ENCODE peak calls at places on chromosomes 3 and 15, in five cellular contexts. T, E, D, H and N are unnamed samples. For H3K4me1, the result is how much of the 10 kb centered on the place peaks cover.

GRCh38 chr3:18099611-18100010 is 325.5 kb downstream of the SATB1 start:
- DNase-seq in T (no peak), E (no peak), D (no peak), H (no peak), N (no peak)

GRCh38 chr3:171376125-171376947 is 83.9 kb downstream of the TNIK start:
- DNase-seq in T (no peak), E (no peak), D (no peak), H (no peak), N (no peak)

GRCh38 chr3:69772152-69772867 is 33.0 kb downstream of the MITF start:
- DNase-seq in T (no peak), E (no peak), D (no peak), H (peak), N (no peak)

GRCh38 chr15:39579487-39580116 is 1.3 kb upstream of the THBS1 start:
- DNase-seq in T (no peak), E (peak), D (peak), H (peak), N (peak)

GRCh38 chr15:40118473-40118872 is 9.8 kb upstream of the BMF start:
- DNase-seq in T (no peak), E (no peak), D (no peak), H (no peak), N (no peak)

GRCh38 chr3:30548605-30549004 is 57.8 kb upstream of the TGFBR2 start:
- DNase-seq in T (no peak), E (no peak), D (no peak), H (no peak), N (peak)

GRCh38 chr3:194045289-194045688 is 90.7 kb upstream of the HES1 start:
- DNase-seq in T (no peak), E (no peak), D (no peak), H (no peak), N (no peak)

GRCh38 chr3:135261916-135262315 is 466.9 kb downstream of the EPHB1 start:
- DNase-seq in T (no peak), E (no peak), D (no peak), H (no peak), N (no peak)

GRCh38 chr3:16866447-16867025 is 18.2 kb upstream of the PLCL2 start:
- DNase-seq in T (no peak), E (no peak), D (no peak), H (no peak), N (no peak)

GRCh38 chr3:69179740-69180372 is 57.5 kb upstream of the LMOD3 start:
- DNase-seq in T (no peak), E (no peak), D (no peak), H (no peak), N (no peak)

DNA sequence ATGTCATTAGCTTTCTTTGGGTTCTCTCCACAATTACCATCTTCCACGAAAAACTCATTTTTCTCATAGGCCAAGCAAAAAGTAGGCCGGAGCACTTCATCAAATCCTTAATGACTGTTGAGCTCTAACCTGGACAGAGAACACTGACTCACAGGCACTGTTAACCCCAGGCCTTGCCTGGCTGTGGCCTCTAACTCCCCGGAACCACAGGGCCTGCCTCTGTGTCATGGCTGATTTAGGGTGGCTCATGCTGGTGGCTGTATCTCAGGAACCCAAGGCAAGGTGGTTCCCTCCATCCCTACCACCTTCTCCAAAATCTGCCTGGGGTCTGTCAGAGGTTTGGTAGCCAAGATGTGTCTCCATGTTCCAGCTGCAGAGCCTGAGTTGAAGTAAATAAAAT is 3.6 kb downstream of the CRTAP start:
- DNase-seq in T (no peak), E (no peak), D (no peak), H (no peak), N (no peak)
- H3K4me1 ChIP-seq in T (under half), E (under half), D (under half), H (under half), N (under half)

GRCh38 chr15:66729339-66729951 is 27.4 kb downstream of the SMAD6 start:
- DNase-seq in T (no peak), E (no peak), D (no peak), H (no peak), N (no peak)
- H3K4me3 ChIP-seq in T (peak), E (peak), D (no peak), H (peak), N (no peak)

GRCh38 chr3:107994181-107994580 is 96.7 kb downstream of the CD47 start:
- DNase-seq in T (no peak), E (no peak), D (no peak), H (no peak), N (no peak)
- H3K27ac ChIP-seq in T (no peak), E (no peak), D (no peak), H (no peak), N (no peak)

DNA sequence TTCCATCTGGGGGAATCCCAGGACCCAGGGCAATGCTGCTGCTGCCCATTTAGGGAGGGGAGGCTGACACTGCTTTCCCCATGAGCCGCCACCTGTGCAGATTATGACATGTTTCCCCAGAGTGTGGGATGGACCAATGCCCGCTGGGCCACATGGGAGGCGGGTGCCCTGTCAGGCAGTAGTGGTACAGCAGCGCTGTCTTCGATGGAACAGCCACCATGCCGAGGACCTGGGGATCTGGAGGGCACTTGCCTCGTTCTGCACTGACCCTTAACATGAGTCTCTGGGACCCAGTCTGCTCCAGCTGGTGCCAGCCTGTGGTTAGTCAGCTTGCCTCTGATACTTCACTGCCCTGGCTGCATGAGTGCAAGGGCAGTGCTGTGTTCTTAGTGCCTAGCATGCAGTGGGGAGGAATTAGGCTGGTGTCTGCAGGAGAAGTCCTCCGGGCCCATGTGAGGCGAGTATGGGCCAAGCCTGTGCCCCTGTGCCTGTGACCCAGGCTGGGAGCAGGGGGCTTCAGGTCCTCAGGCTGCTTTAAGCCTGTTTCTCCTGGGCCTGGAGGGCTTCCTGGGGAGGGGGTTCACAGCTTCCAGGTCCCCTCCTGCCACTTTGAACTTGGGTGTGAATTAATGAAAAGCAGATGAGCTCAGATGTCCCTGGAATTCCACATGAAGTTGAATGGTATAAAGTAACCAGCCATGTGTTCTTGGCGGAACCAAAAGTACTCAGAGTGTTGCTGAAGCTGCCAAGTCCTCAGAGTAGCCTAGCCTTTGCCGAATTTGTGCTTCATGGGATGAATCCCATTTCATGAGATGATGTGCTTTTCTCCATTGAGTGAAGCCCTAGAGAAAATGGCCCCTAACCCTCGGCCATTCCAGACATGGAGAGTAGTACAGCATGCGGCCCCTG is 22.9 kb downstream of the KLF13 start:
- DNase-seq in T (no peak), E (no peak), D (peak), H (peak), N (no peak)
- H3K4me1 ChIP-seq in T (under half), E (under half), D (half or more), H (half or more), N (half or more)